ENCODE peak calls at places on chromosomes 1 and 21, in four cellular contexts. B is HFFc6, K is natural killer cell, A is endothelial cell. F is an unnamed sample.

GRCh38 chr1:34984435-34985062 is 598 bp downstream of the TMEM35B start:
- DNase-seq in B (peak; percentile 16), K (no peak), A (peak; percentile 20), F (no peak)

GRCh38 chr1:48001696-48002095 is 4.5 kb upstream of the TRABD2B start:
- DNase-seq in B (no peak), K (no peak), A (no peak), F (no peak)

GRCh38 chr1:96837817-96838216 is 116.2 kb downstream of the PTBP2 start:
- DNase-seq in B (no peak), K (no peak), A (no peak), F (no peak)

GRCh38 chr1:25204797-25205441 is 27.4 kb downstream of the SYF2 start:
- DNase-seq in B (peak; percentile 74), K (no peak), A (no peak), F (peak; percentile 66)

GRCh38 chr1:19021845-19022244 is 65.4 kb upstream of the IFFO2 start:
- DNase-seq in B (no peak), K (no peak), A (no peak), F (no peak)

GRCh38 chr1:7856345-7856744 is 3.5 kb upstream of the UTS2 start:
- DNase-seq in B (no peak), K (no peak), A (no peak), F (no peak)

GRCh38 chr1:206050655-206051235 is 2.2 kb upstream of the RHEX start:
- DNase-seq in B (no peak), K (no peak), A (no peak), F (peak; percentile 50)

GRCh38 chr21:42671778-42672593 is 18.6 kb downstream of the PDE9A start:
- DNase-seq in B (no peak), K (no peak), A (no peak), F (no peak)

GRCh38 chr1:63980706-63981407 is 207.0 kb downstream of the ROR1 start:
- DNase-seq in B (no peak), K (no peak), A (no peak), F (no peak)

GRCh38 chr1:109186704-109187071 is 27.0 kb upstream of the SARS1 start:
- DNase-seq in B (no peak), K (no peak), A (no peak), F (no peak)

GRCh38 chr1:186865253-186865652 is 36.5 kb downstream of the PLA2G4A start:
- DNase-seq in B (no peak), K (no peak), A (no peak), F (peak; percentile 25)

GRCh38 chr1:214349781-214350180 is 68.8 kb downstream of the SMYD2 start:
- DNase-seq in B (peak; percentile 28), K (no peak), A (no peak), F (no peak)

GRCh38 chr1:48082271-48082925 is 85.2 kb upstream of the TRABD2B start:
- DNase-seq in B (no peak), K (no peak), A (no peak), F (no peak)

GRCh38 chr1:153261793-153262371 is 2.4 kb downstream of the LORICRIN start:
- DNase-seq in B (no peak), K (no peak), A (no peak), F (no peak)

GRCh38 chr1:225655509-225656258 is 2.8 kb upstream of the ENAH start:
- DNase-seq in B (peak; percentile 96), K (no peak), A (no peak), F (no peak)

GRCh38 chr21:42174173-42174572 is 44.8 kb upstream of the ABCG1 start:
- DNase-seq in B (no peak), K (no peak), A (no peak), F (no peak)

DNA sequence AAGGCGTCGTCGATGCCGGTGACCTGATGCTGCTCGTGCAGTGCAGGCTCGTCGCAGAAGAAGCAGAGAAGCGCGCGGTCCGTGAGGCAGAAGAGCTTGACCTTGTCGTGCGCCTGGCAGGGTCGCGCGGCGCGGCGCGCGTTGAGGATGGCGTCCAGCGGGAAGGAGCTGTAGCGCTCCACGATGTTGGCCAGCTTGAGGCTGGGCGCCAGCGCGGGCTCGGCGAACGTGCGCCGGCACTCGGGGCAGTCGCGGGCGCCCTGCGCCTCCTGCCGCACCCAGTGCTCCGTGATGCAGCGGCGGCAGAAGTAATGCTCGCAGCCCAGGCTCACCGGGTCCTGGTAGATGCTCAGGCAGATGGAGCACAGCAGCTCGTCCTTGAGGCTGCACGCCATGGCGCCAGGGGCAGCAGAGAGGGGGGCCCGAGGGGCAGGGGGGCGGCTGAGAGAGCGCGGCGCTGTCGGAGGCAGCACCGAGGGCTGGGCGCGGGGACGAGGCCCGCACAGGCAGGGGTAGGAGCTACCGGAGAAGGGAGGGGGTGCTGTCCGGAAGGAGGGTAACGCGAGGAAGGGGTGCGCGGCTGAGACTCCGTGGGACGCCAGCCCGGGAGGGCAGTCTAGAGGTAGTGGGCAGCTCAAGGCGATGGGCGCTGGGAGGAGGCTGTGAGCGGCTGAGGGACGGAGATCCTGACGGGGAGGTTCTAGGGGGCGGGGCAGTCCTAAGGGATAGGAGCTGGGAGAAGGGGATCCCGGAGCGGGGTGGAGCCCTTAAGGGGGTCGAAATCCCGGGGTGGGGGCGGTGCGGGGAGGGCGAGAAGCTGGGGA is 593 bp downstream of the TRIM62 start:
- DNase-seq in B (peak; percentile 17), K (peak; percentile 27), A (peak; percentile 47), F (peak; percentile 63)
- TF ChIP-seq CTCF in B (no peak), K (no peak), A (no peak), F (no peak)

GRCh38 chr21:15978158-15978805 is 248.5 kb downstream of the USP25 start:
- DNase-seq in B (peak; percentile 11), K (no peak), A (no peak), F (no peak)

DNA sequence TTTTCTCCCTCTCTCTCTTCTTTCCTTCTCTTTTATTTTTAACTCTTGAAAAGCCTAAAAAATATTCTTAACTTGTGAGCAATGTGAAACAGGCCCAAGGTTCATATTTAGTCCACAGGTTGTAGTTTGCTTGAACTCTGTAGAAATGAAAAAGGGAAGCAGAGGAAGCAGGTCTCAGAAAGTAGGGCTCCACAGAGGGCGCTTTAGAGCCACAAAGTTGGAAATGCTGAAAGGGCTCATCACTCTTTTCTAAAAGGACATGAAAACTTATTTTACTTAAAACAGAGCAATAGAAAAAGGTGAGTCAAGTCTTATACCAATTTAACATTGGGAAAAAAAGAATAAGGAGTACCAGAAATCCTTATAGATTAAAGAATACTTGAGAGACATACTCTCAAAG is 247.0 kb downstream of the USP25 start:
- DNase-seq in B (no peak), K (no peak), A (peak; percentile 27), F (no peak)
- TF ChIP-seq CTCF in B (peak; percentile 52), K (no peak), A (no peak), F (no peak)

DNA sequence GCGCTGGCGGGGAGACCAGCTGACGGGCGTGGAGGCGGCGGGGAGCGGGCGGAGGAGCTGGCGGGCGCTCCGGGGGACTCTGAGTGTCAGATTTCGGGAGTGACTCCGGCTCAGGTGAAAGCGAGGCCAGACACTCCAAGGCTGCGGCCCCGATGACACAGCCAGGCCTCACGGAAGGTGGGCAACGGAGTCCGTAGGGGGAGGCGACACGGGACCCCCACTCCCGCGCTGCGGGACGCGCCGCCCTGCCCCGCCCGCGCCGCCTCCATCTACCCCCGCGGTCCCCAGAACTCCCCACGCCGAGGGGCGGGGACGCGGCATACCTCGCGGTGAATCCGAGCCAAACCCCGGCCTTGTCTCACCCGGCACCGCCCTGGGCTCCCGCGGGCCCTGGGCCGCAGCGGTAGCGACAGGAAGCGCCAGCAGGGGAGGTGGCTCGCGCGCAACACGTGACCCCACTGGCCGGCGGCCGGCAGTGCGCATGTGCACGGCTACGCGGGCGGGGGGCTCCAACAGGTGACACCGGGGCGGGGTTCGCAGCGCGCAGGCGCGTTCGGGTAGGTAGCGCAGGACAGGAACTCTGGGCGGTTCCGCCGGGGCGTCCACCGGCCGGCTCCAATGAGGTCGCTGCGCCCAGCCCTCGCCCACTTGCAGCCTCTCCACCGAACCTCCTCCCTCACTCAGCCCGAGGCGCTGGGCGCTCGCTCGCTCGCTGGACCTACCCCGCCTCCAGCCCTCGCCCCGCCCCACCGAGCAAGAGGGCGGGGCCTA is at the start of gene CC2D1B:
- DNase-seq in B (peak; percentile 97), K (peak; percentile 99), A (peak; percentile 100), F (peak; percentile 100)
- TF ChIP-seq CTCF in B (peak; percentile 44), K (no peak), A (no peak), F (no peak)

GRCh38 chr1:39840507-39840906 is 42.8 kb downstream of the TRIT1 start:
- DNase-seq in B (no peak), K (no peak), A (no peak), F (no peak)

GRCh38 chr1:39841429-39841828 is 41.9 kb downstream of the TRIT1 start:
- DNase-seq in B (no peak), K (no peak), A (no peak), F (no peak)

GRCh38 chr1:39842030-39842678 is 41.1 kb downstream of the TRIT1 start:
- DNase-seq in B (no peak), K (no peak), A (no peak), F (no peak)

GRCh38 chr1:39836595-39837110 is 46.7 kb downstream of the TRIT1 start:
- DNase-seq in B (no peak), K (no peak), A (no peak), F (no peak)

GRCh38 chr1:39839651-39840050 is 43.7 kb downstream of the TRIT1 start:
- DNase-seq in B (no peak), K (no peak), A (no peak), F (no peak)
- TF ChIP-seq CTCF in B (no peak), K (no peak), A (no peak), F (no peak)

F was measured in GM13977.